ENCODE peak calls at places on chromosomes 12 and 14, in ten cellular contexts. One of them, this sample, is unnamed.

GRCh38 chr12:94643585-94643984 is 6.8 kb downstream of the TMCC3 start:
- DNase-seq in stomach: no peak
- DNase-seq in HCT116: no peak
- DNase-seq in transverse colon: no peak
- DNase-seq in body of pancreas: no peak
- DNase-seq in endothelial cell of umbilical vein: no peak
- DNase-seq in GM12878: no peak
- DNase-seq in spleen: no peak
- DNase-seq in NB4: peak
- DNase-seq in IMR-90: no peak
- DNase-seq in this sample: no peak

GRCh38 chr12:4769073-4769472 is 48.9 kb downstream of the GALNT8 start:
- DNase-seq in transverse colon: no peak
- DNase-seq in body of pancreas: no peak
- DNase-seq in GM12878: no peak
- DNase-seq in endothelial cell of umbilical vein: no peak
- DNase-seq in stomach: no peak
- DNase-seq in HCT116: no peak
- DNase-seq in NB4: peak
- DNase-seq in spleen: no peak
- DNase-seq in IMR-90: no peak
- DNase-seq in this sample: no peak

GRCh38 chr12:47722926-47723631 is 2.2 kb downstream of the ENDOU start:
- DNase-seq in IMR-90: no peak
- DNase-seq in endothelial cell of umbilical vein: no peak
- DNase-seq in body of pancreas: no peak
- DNase-seq in HCT116: no peak
- DNase-seq in stomach: no peak
- DNase-seq in transverse colon: no peak
- DNase-seq in GM12878: no peak
- DNase-seq in NB4: no peak
- DNase-seq in spleen: no peak
- DNase-seq in this sample: no peak

GRCh38 chr12:3077572-3078081 is 448 bp downstream of the TSPAN9 start:
- DNase-seq in body of pancreas: peak
- DNase-seq in IMR-90: peak
- DNase-seq in stomach: peak
- DNase-seq in endothelial cell of umbilical vein: no peak
- DNase-seq in GM12878: no peak
- DNase-seq in spleen: no peak
- DNase-seq in NB4: no peak
- DNase-seq in HCT116: no peak
- DNase-seq in transverse colon: peak
- DNase-seq in this sample: peak

GRCh38 chr12:57628280-57629191 is 4.5 kb downstream of the B4GALNT1 start:
- DNase-seq in spleen: no peak
- DNase-seq in GM12878: no peak
- DNase-seq in body of pancreas: no peak
- DNase-seq in IMR-90: no peak
- DNase-seq in stomach: no peak
- DNase-seq in NB4: no peak
- DNase-seq in transverse colon: no peak
- DNase-seq in HCT116: no peak
- DNase-seq in endothelial cell of umbilical vein: no peak
- DNase-seq in this sample: peak

GRCh38 chr14:50230601-50231474 is 540 bp downstream of the SOS2 start:
- DNase-seq in IMR-90: peak
- DNase-seq in transverse colon: peak
- DNase-seq in GM12878: peak
- DNase-seq in endothelial cell of umbilical vein: peak
- DNase-seq in body of pancreas: peak
- DNase-seq in NB4: peak
- DNase-seq in stomach: peak
- DNase-seq in spleen: peak
- DNase-seq in HCT116: peak
- DNase-seq in this sample: peak

GRCh38 chr12:66423290-66423689 is 121.0 kb downstream of the HELB start:
- DNase-seq in body of pancreas: no peak
- DNase-seq in NB4: no peak
- DNase-seq in HCT116: no peak
- DNase-seq in IMR-90: no peak
- DNase-seq in stomach: no peak
- DNase-seq in spleen: no peak
- DNase-seq in endothelial cell of umbilical vein: no peak
- DNase-seq in GM12878: no peak
- DNase-seq in transverse colon: no peak
- DNase-seq in this sample: no peak

GRCh38 chr14:100522616-100523021 is 64.6 kb downstream of the BEGAIN start:
- DNase-seq in endothelial cell of umbilical vein: no peak
- DNase-seq in GM12878: no peak
- DNase-seq in stomach: no peak
- DNase-seq in HCT116: no peak
- DNase-seq in NB4: no peak
- DNase-seq in spleen: peak
- DNase-seq in transverse colon: no peak
- DNase-seq in IMR-90: no peak
- DNase-seq in body of pancreas: no peak
- DNase-seq in this sample: peak

GRCh38 chr12:14588571-14588970 is 20.9 kb upstream of the PLBD1 start:
- DNase-seq in spleen: no peak
- DNase-seq in IMR-90: no peak
- DNase-seq in body of pancreas: no peak
- DNase-seq in GM12878: no peak
- DNase-seq in endothelial cell of umbilical vein: no peak
- DNase-seq in transverse colon: no peak
- DNase-seq in NB4: no peak
- DNase-seq in stomach: no peak
- DNase-seq in HCT116: no peak
- DNase-seq in this sample: no peak

GRCh38 chr12:15534322-15534721 is 212.0 kb downstream of the PTPRO start:
- DNase-seq in NB4: peak
- DNase-seq in GM12878: peak
- DNase-seq in spleen: no peak
- DNase-seq in transverse colon: no peak
- DNase-seq in HCT116: no peak
- DNase-seq in endothelial cell of umbilical vein: no peak
- DNase-seq in stomach: no peak
- DNase-seq in IMR-90: peak
- DNase-seq in body of pancreas: no peak
- DNase-seq in this sample: no peak

GRCh38 chr12:26891704-26892103 is 46.1 kb downstream of the INTS13 start:
- DNase-seq in spleen: no peak
- DNase-seq in transverse colon: no peak
- DNase-seq in stomach: no peak
- DNase-seq in endothelial cell of umbilical vein: no peak
- DNase-seq in NB4: no peak
- DNase-seq in HCT116: no peak
- DNase-seq in IMR-90: no peak
- DNase-seq in body of pancreas: no peak
- DNase-seq in GM12878: no peak
- DNase-seq in this sample: no peak

GRCh38 chr12:130714091-130714590 is 2.0 kb downstream of the RIMBP2 start:
- DNase-seq in body of pancreas: no peak
- DNase-seq in transverse colon: no peak
- DNase-seq in HCT116: no peak
- DNase-seq in endothelial cell of umbilical vein: no peak
- DNase-seq in GM12878: no peak
- DNase-seq in IMR-90: no peak
- DNase-seq in NB4: no peak
- DNase-seq in spleen: no peak
- DNase-seq in stomach: peak
- DNase-seq in this sample: peak

GRCh38 chr12:121465921-121466799 is 66.2 kb downstream of the RNF34 start:
- DNase-seq in HCT116: no peak
- DNase-seq in NB4: peak
- DNase-seq in GM12878: no peak
- DNase-seq in transverse colon: peak
- DNase-seq in body of pancreas: no peak
- DNase-seq in endothelial cell of umbilical vein: peak
- DNase-seq in IMR-90: no peak
- DNase-seq in stomach: peak
- DNase-seq in spleen: peak
- DNase-seq in this sample: no peak

GRCh38 chr12:60174476-60174875 is 578.6 kb downstream of the SLC16A7 start:
- DNase-seq in transverse colon: no peak
- DNase-seq in HCT116: no peak
- DNase-seq in stomach: no peak
- DNase-seq in GM12878: no peak
- DNase-seq in NB4: no peak
- DNase-seq in body of pancreas: no peak
- DNase-seq in spleen: no peak
- DNase-seq in endothelial cell of umbilical vein: no peak
- DNase-seq in IMR-90: peak
- DNase-seq in this sample: no peak

GRCh38 chr12:106452309-106452708 is 94.8 kb downstream of the POLR3B start:
- DNase-seq in IMR-90: no peak
- DNase-seq in NB4: no peak
- DNase-seq in GM12878: no peak
- DNase-seq in transverse colon: no peak
- DNase-seq in HCT116: no peak
- DNase-seq in body of pancreas: no peak
- DNase-seq in stomach: no peak
- DNase-seq in endothelial cell of umbilical vein: no peak
- DNase-seq in spleen: no peak
- DNase-seq in this sample: no peak

GRCh38 chr12:101670007-101670671 is 27.3 kb upstream of the CHPT1 start:
- DNase-seq in spleen: no peak
- DNase-seq in NB4: peak
- DNase-seq in IMR-90: peak
- DNase-seq in transverse colon: peak
- DNase-seq in endothelial cell of umbilical vein: peak
- DNase-seq in HCT116: peak
- DNase-seq in GM12878: no peak
- DNase-seq in stomach: no peak
- DNase-seq in body of pancreas: peak
- DNase-seq in this sample: peak
- H3K4me3 ChIP-seq in spleen: no peak
- H3K4me3 ChIP-seq in NB4: no peak
- H3K4me3 ChIP-seq in IMR-90: no peak
- H3K4me3 ChIP-seq in transverse colon: no peak
- H3K4me3 ChIP-seq in endothelial cell of umbilical vein: no peak
- H3K4me3 ChIP-seq in HCT116: no peak
- H3K4me3 ChIP-seq in GM12878: no peak
- H3K4me3 ChIP-seq in stomach: no peak
- H3K4me3 ChIP-seq in body of pancreas: no peak
- H3K4me3 ChIP-seq in this sample: no peak

DNA sequence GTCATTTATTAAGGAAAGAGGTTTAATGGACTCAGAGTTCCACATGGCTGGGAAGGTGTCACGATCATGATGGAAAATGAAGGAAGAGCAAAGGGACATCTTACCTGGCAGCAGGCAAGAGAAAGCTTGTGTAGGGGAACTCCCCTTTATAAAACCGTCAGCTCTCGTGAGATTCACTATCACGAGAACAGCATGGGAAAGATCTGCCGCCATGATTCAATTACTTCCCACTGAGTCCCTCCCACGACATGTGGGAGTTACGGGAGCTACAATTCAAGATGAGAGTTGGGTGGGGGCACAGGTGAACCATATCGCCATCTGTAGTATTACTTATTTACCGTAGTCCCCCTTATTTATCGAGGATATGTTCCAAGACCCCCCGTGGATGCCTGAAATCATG is 12.2 kb upstream of the PGF start:
- DNase-seq in stomach: no peak
- DNase-seq in body of pancreas: no peak
- DNase-seq in endothelial cell of umbilical vein: no peak
- DNase-seq in HCT116: no peak
- DNase-seq in GM12878: no peak
- DNase-seq in IMR-90: no peak
- DNase-seq in NB4: no peak
- DNase-seq in spleen: no peak
- DNase-seq in transverse colon: no peak
- DNase-seq in this sample: no peak
- TF ChIP-seq POLR2A in stomach: no peak
- TF ChIP-seq POLR2A in body of pancreas: no peak
- TF ChIP-seq POLR2A in endothelial cell of umbilical vein: no peak
- TF ChIP-seq POLR2A in HCT116: no peak
- TF ChIP-seq POLR2A in GM12878: no peak
- TF ChIP-seq POLR2A in IMR-90: no peak
- TF ChIP-seq POLR2A in NB4: no peak
- TF ChIP-seq POLR2A in spleen: no peak
- TF ChIP-seq POLR2A in transverse colon: no peak
- TF ChIP-seq POLR2A in this sample: no peak

DNA sequence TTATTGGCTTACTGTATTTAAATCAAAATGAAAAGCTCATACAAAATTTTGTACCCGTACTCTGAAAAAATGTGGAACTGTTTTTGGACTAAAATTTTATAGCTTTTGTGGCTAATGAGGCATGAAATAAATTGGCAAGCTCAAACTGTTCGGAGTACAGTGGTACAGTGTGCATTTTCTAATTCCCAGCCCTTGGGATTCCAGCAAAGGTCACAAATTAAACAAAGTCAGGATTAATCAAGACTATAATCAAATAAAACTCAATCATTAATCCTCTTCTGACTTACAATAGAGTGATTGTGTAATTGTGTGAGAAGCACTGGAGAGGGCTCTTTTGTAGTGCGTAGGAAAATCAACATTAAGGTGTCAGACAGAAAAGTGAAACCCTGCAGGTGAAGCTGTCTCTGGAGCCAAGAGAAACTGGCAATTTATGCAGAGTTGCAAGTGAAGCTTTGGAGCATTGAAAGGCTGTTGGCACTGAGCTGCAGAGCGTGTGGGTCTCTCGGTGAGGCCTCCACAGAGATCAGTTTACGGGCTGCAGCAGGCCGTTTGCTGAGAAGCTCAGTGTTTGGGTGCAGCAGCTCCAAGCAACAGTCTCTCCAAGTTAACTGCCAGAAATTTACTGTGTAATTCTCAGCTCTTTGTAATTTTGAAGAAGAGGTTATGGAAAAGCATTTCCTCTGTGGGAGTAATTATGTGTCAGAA is 275.9 kb downstream of the FBXL14 start:
- DNase-seq in endothelial cell of umbilical vein: no peak
- DNase-seq in NB4: peak
- DNase-seq in transverse colon: no peak
- DNase-seq in IMR-90: peak
- DNase-seq in stomach: peak
- DNase-seq in GM12878: no peak
- DNase-seq in HCT116: no peak
- DNase-seq in spleen: no peak
- DNase-seq in body of pancreas: peak
- DNase-seq in this sample: peak
- H3K4me3 ChIP-seq in endothelial cell of umbilical vein: no peak
- H3K4me3 ChIP-seq in NB4: no peak
- H3K4me3 ChIP-seq in transverse colon: no peak
- H3K4me3 ChIP-seq in IMR-90: no peak
- H3K4me3 ChIP-seq in stomach: no peak
- H3K4me3 ChIP-seq in GM12878: no peak
- H3K4me3 ChIP-seq in HCT116: no peak
- H3K4me3 ChIP-seq in spleen: no peak
- H3K4me3 ChIP-seq in body of pancreas: no peak
- H3K4me3 ChIP-seq in this sample: no peak

DNA sequence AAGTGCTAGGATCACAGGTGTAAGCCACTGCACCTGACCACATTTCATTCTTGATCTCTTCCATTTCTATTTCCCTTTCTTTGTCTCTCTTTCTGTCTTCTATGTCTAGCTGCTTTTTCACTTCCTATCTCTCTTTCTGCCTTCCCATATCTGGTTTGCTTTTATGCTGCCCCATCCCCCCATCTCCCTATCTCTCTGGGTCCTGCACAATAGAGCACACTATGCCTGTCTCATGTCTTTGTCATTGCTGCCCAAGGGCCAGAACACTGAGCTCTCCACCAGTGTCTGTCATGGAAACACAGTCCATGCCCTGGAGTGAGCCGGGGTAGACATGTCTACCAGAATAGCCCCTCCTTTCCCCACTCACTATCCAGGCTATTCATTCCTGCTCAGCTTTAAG is 12.3 kb upstream of the RARG start:
- DNase-seq in NB4: no peak
- DNase-seq in transverse colon: no peak
- DNase-seq in GM12878: no peak
- DNase-seq in body of pancreas: no peak
- DNase-seq in HCT116: no peak
- DNase-seq in spleen: no peak
- DNase-seq in stomach: no peak
- DNase-seq in IMR-90: no peak
- DNase-seq in endothelial cell of umbilical vein: no peak
- DNase-seq in this sample: no peak
- TF ChIP-seq POLR2A in NB4: no peak
- TF ChIP-seq POLR2A in transverse colon: no peak
- TF ChIP-seq POLR2A in GM12878: no peak
- TF ChIP-seq POLR2A in body of pancreas: no peak
- TF ChIP-seq POLR2A in HCT116: no peak
- TF ChIP-seq POLR2A in spleen: no peak
- TF ChIP-seq POLR2A in stomach: no peak
- TF ChIP-seq POLR2A in IMR-90: no peak
- TF ChIP-seq POLR2A in endothelial cell of umbilical vein: no peak
- TF ChIP-seq POLR2A in this sample: no peak